ENCODE peak calls at places on chromosome 18, in six cellular contexts. One of them, this sample, is unnamed.

GRCh38 chr18:69402219-69402989 is 1.7 kb downstream of the DOK6 start:
- DNase-seq in stomach: no peak
- DNase-seq in suprapubic skin: no peak
- DNase-seq in adrenal gland: no peak
- DNase-seq in HCT116: no peak
- DNase-seq in esophagus squamous epithelium: no peak
- DNase-seq in this sample: peak; percentile 18

GRCh38 chr18:58493516-58494253 is 135.2 kb downstream of the ALPK2 start:
- DNase-seq in esophagus squamous epithelium: peak; percentile 9
- DNase-seq in suprapubic skin: peak; percentile 80
- DNase-seq in stomach: peak; percentile 80
- DNase-seq in adrenal gland: peak; percentile 92
- DNase-seq in HCT116: peak; percentile 56
- DNase-seq in this sample: peak; percentile 85

GRCh38 chr18:33101316-33101715 is 328.5 kb upstream of the KLHL14 start:
- DNase-seq in suprapubic skin: no peak
- DNase-seq in esophagus squamous epithelium: no peak
- DNase-seq in adrenal gland: no peak
- DNase-seq in stomach: no peak
- DNase-seq in HCT116: no peak
- DNase-seq in this sample: no peak

GRCh38 chr18:32301976-32302743 is 112.3 kb downstream of the MEP1B start:
- DNase-seq in adrenal gland: no peak
- DNase-seq in HCT116: no peak
- DNase-seq in stomach: no peak
- DNase-seq in suprapubic skin: no peak
- DNase-seq in esophagus squamous epithelium: no peak
- DNase-seq in this sample: no peak

GRCh38 chr18:22466608-22467390 is 49.1 kb upstream of the CTAGE1 start:
- DNase-seq in adrenal gland: no peak
- DNase-seq in suprapubic skin: no peak
- DNase-seq in esophagus squamous epithelium: no peak
- DNase-seq in stomach: no peak
- DNase-seq in HCT116: peak; percentile 10
- DNase-seq in this sample: no peak

GRCh38 chr18:1846640-1847039 is 724.7 kb downstream of the METTL4 start:
- DNase-seq in adrenal gland: no peak
- DNase-seq in stomach: no peak
- DNase-seq in esophagus squamous epithelium: no peak
- DNase-seq in HCT116: no peak
- DNase-seq in suprapubic skin: no peak
- DNase-seq in this sample: no peak

GRCh38 chr18:23563377-23564043 is 22.8 kb downstream of the NPC1 start:
- DNase-seq in HCT116: no peak
- DNase-seq in stomach: no peak
- DNase-seq in suprapubic skin: no peak
- DNase-seq in adrenal gland: no peak
- DNase-seq in esophagus squamous epithelium: no peak
- DNase-seq in this sample: no peak

GRCh38 chr18:79848294-79848578 is 50.5 kb downstream of the KCNG2 start:
- DNase-seq in esophagus squamous epithelium: no peak
- DNase-seq in stomach: no peak
- DNase-seq in adrenal gland: peak; percentile 37
- DNase-seq in HCT116: no peak
- DNase-seq in suprapubic skin: no peak
- DNase-seq in this sample: no peak

GRCh38 chr18:79566841-79567370 is 112.7 kb upstream of the CTDP1 start:
- DNase-seq in stomach: no peak
- DNase-seq in HCT116: no peak
- DNase-seq in suprapubic skin: peak; percentile 56
- DNase-seq in adrenal gland: no peak
- DNase-seq in esophagus squamous epithelium: no peak
- DNase-seq in this sample: no peak

GRCh38 chr18:27109403-27109802 is 75.7 kb downstream of the CHST9 start:
- DNase-seq in HCT116: no peak
- DNase-seq in adrenal gland: no peak
- DNase-seq in stomach: no peak
- DNase-seq in esophagus squamous epithelium: no peak
- DNase-seq in suprapubic skin: no peak
- DNase-seq in this sample: no peak

GRCh38 chr18:47754311-47755101 is 176.0 kb downstream of the SMAD2 start:
- DNase-seq in suprapubic skin: no peak
- DNase-seq in esophagus squamous epithelium: no peak
- DNase-seq in stomach: peak; percentile 43
- DNase-seq in HCT116: peak; percentile 37
- DNase-seq in adrenal gland: no peak
- DNase-seq in this sample: peak; percentile 81

GRCh38 chr18:75358928-75359327 is 68.6 kb downstream of the SMIM21 start:
- DNase-seq in HCT116: no peak
- DNase-seq in esophagus squamous epithelium: no peak
- DNase-seq in adrenal gland: peak; percentile 59
- DNase-seq in stomach: no peak
- DNase-seq in suprapubic skin: no peak
- DNase-seq in this sample: no peak

GRCh38 chr18:10234912-10235439 is 219.5 kb upstream of the APCDD1 start:
- DNase-seq in stomach: no peak
- DNase-seq in adrenal gland: no peak
- DNase-seq in suprapubic skin: no peak
- DNase-seq in HCT116: no peak
- DNase-seq in esophagus squamous epithelium: no peak
- DNase-seq in this sample: no peak

GRCh38 chr18:49814147-49814499 is 790 bp upstream of the ACAA2 start:
- DNase-seq in HCT116: no peak
- DNase-seq in esophagus squamous epithelium: no peak
- DNase-seq in suprapubic skin: peak; percentile 89
- DNase-seq in stomach: no peak
- DNase-seq in adrenal gland: peak; percentile 84
- DNase-seq in this sample: no peak

GRCh38 chr18:51037230-51037629 is 7.2 kb downstream of the SMAD4 start:
- DNase-seq in HCT116: no peak
- DNase-seq in esophagus squamous epithelium: no peak
- DNase-seq in suprapubic skin: no peak
- DNase-seq in adrenal gland: no peak
- DNase-seq in stomach: no peak
- DNase-seq in this sample: no peak

GRCh38 chr18:57077786-57078552 is 68.9 kb upstream of the BOD1L2 start:
- DNase-seq in stomach: no peak
- DNase-seq in HCT116: no peak
- DNase-seq in suprapubic skin: no peak
- DNase-seq in esophagus squamous epithelium: no peak
- DNase-seq in adrenal gland: no peak
- DNase-seq in this sample: no peak

GRCh38 chr18:23994361-23994902 is 20.1 kb upstream of the TTC39C start:
- DNase-seq in esophagus squamous epithelium: no peak
- DNase-seq in suprapubic skin: peak; percentile 72
- DNase-seq in HCT116: peak; percentile 18
- DNase-seq in stomach: no peak
- DNase-seq in adrenal gland: peak; percentile 82
- DNase-seq in this sample: peak; percentile 37

GRCh38 chr18:53887447-53887846 is 337.0 kb downstream of the MBD2 start:
- DNase-seq in HCT116: no peak
- DNase-seq in esophagus squamous epithelium: no peak
- DNase-seq in stomach: no peak
- DNase-seq in suprapubic skin: no peak
- DNase-seq in adrenal gland: no peak
- DNase-seq in this sample: no peak

GRCh38 chr18:49585781-49586663 is 24.2 kb downstream of the LIPG start:
- DNase-seq in adrenal gland: no peak
- DNase-seq in stomach: no peak
- DNase-seq in HCT116: no peak
- DNase-seq in suprapubic skin: no peak
- DNase-seq in esophagus squamous epithelium: no peak
- DNase-seq in this sample: no peak

GRCh38 chr18:63676526-63676925 is 14.8 kb upstream of the SERPINB3 start:
- DNase-seq in esophagus squamous epithelium: no peak
- DNase-seq in HCT116: peak; percentile 44
- DNase-seq in suprapubic skin: no peak
- DNase-seq in adrenal gland: no peak
- DNase-seq in stomach: peak; percentile 41
- DNase-seq in this sample: peak; percentile 15

GRCh38 chr18:58863539-58864145 is 1.0 kb upstream of the ZNF532 start:
- DNase-seq in adrenal gland: peak; percentile 67
- DNase-seq in esophagus squamous epithelium: no peak
- DNase-seq in stomach: peak; percentile 55
- DNase-seq in suprapubic skin: no peak
- DNase-seq in HCT116: no peak
- DNase-seq in this sample: peak; percentile 58

GRCh38 chr18:73462092-73462491 is 594.3 kb upstream of the NETO1 start:
- DNase-seq in esophagus squamous epithelium: no peak
- DNase-seq in HCT116: no peak
- DNase-seq in suprapubic skin: no peak
- DNase-seq in adrenal gland: no peak
- DNase-seq in stomach: no peak
- DNase-seq in this sample: peak; percentile 84

GRCh38 chr18:54127759-54128378 is 96.6 kb downstream of the MBD2 start:
- DNase-seq in HCT116: peak; percentile 35
- DNase-seq in suprapubic skin: no peak
- DNase-seq in esophagus squamous epithelium: no peak
- DNase-seq in stomach: no peak
- DNase-seq in adrenal gland: no peak
- DNase-seq in this sample: peak; percentile 42

GRCh38 chr18:32351014-32351413 is 119.7 kb downstream of the GAREM1 start:
- DNase-seq in stomach: no peak
- DNase-seq in suprapubic skin: no peak
- DNase-seq in HCT116: no peak
- DNase-seq in adrenal gland: no peak
- DNase-seq in esophagus squamous epithelium: no peak
- DNase-seq in this sample: no peak

DNA sequence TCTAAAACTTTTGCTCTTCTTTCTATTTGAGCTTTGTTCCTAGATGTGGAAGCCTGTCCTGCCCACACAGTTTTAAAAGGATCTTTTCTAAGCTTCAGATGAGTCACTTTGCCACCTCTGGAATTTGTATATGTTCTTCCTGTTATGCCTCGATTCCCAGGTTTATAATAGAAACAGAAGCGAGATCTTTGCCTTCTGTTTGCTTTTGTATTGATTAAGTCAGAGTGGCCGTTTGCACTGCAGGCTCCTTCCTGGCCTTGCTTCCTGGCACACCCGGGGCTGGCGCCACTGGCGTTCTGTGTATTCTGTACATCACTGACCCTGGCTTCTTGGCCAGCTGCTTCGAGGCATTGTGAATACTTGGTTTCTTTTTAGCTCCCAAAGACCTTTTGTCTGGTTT is 91.8 kb downstream of the MTCL1 start:
- DNase-seq in adrenal gland: no peak
- DNase-seq in esophagus squamous epithelium: no peak
- DNase-seq in suprapubic skin: no peak
- DNase-seq in stomach: peak; percentile 53
- DNase-seq in HCT116: no peak
- DNase-seq in this sample: no peak
- H3K4me1 ChIP-seq in adrenal gland: no peaks in the 10 kb centered on the region
- H3K4me1 ChIP-seq in esophagus squamous epithelium: peaks cover 44% of the 10 kb centered on the region
- H3K4me1 ChIP-seq in suprapubic skin: peaks cover 2% of the 10 kb centered on the region
- H3K4me1 ChIP-seq in stomach: peaks cover 19% of the 10 kb centered on the region
- H3K4me1 ChIP-seq in HCT116: peaks cover 86% of the 10 kb centered on the region
- H3K4me1 ChIP-seq in this sample: peaks cover 42% of the 10 kb centered on the region

GRCh38 chr18:46174317-46175039 is 70.3 kb downstream of the HAUS1 start:
- DNase-seq in stomach: peak; percentile 31
- DNase-seq in esophagus squamous epithelium: no peak
- DNase-seq in adrenal gland: peak; percentile 54
- DNase-seq in suprapubic skin: no peak
- DNase-seq in HCT116: no peak
- DNase-seq in this sample: peak; percentile 47
- TF ChIP-seq POLR2A in stomach: no peak
- TF ChIP-seq POLR2A in esophagus squamous epithelium: no peak
- TF ChIP-seq POLR2A in adrenal gland: no peak
- TF ChIP-seq POLR2A in suprapubic skin: no peak
- TF ChIP-seq POLR2A in HCT116: no peak
- TF ChIP-seq POLR2A in this sample: no peak

DNA sequence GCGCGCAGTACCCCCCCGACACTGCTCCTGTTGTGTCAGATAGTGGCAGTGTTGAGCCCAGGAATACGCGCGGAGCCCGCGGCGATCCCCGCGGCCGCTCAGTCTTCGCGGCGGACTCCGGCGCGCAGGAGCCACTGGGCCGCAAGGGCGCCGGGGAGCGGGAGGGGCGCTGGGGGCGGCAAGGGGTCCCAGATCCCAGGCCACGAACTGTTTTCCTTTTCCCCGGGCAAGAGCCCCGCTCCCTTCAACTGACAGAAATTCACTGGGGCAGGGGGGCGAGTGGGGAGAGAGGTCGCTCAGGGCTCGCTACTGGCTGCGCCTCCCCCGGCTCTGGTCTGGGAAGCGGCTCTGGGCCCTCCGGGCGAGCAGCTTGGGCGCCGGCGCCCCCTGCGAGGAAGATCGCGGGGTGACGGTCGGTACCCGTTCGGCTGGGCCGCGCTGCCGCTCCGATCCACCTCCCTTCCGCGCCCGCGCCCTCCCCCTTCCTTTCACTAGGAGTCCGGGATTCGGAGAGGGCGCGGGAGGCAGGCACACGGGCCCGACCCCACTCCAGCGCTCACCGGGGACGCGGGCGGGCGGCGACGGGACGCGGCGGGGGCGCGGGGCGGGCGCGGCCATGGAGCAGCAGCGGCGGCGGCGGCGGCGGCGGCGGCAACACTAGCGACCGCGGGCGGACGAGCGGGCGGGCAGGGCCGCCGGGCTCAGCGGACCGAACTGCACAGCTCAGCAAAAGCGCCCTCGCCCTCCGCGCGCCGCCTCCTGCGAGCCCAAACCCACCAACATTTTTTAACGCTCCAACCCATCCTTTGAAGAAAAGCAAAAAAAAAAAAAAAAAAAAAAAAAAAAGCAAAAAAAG is 1.4 kb upstream of the SETBP1 start:
- DNase-seq in adrenal gland: peak; percentile 93
- DNase-seq in esophagus squamous epithelium: peak; percentile 37
- DNase-seq in suprapubic skin: peak; percentile 88
- DNase-seq in stomach: peak; percentile 88
- DNase-seq in HCT116: no peak
- DNase-seq in this sample: peak; percentile 93
- H3K4me3 ChIP-seq in adrenal gland: peak overlapping the region; percentile 18
- H3K4me3 ChIP-seq in esophagus squamous epithelium: peak overlapping the region; percentile 86
- H3K4me3 ChIP-seq in suprapubic skin: peak overlapping the region; percentile 93
- H3K4me3 ChIP-seq in stomach: peak overlapping the region; percentile 82
- H3K4me3 ChIP-seq in HCT116: no peak overlapping the region
- H3K4me3 ChIP-seq in this sample: peak overlapping the region; percentile 72

GRCh38 chr18:3221496-3221895 is 1.7 kb upstream of the MYOM1 start:
- DNase-seq in HCT116: no peak
- DNase-seq in suprapubic skin: no peak
- DNase-seq in stomach: no peak
- DNase-seq in adrenal gland: no peak
- DNase-seq in esophagus squamous epithelium: no peak
- DNase-seq in this sample: no peak
- H3K4me1 ChIP-seq in HCT116: no peaks in the 10 kb centered on the region
- H3K4me1 ChIP-seq in suprapubic skin: no peaks in the 10 kb centered on the region
- H3K4me1 ChIP-seq in stomach: no peaks in the 10 kb centered on the region
- H3K4me1 ChIP-seq in adrenal gland: peaks cover 6% of the 10 kb centered on the region
- H3K4me1 ChIP-seq in esophagus squamous epithelium: peaks cover 12% of the 10 kb centered on the region
- H3K4me1 ChIP-seq in this sample: peaks cover 3% of the 10 kb centered on the region